ENCODE peak calls at places on chromosomes 4 and X, in five cellular contexts. One of them, this sample, is unnamed.

GRCh38 chr4:41154814-41155177 is 59.5 kb downstream of the APBB2 start:
- DNase-seq in kidney: no peak
- DNase-seq in fibroblast of pulmonary artery: no peak
- DNase-seq in A549: peak
- DNase-seq in dorsolateral prefrontal cortex: peak
- DNase-seq in this sample: no peak

GRCh38 chrX:153873282-153874090 is 12.5 kb downstream of the L1CAM start:
- DNase-seq in dorsolateral prefrontal cortex: no peak
- DNase-seq in kidney: peak
- DNase-seq in A549: no peak
- DNase-seq in fibroblast of pulmonary artery: no peak
- DNase-seq in this sample: no peak

GRCh38 chrX:77953708-77954107 is 15.7 kb downstream of the PGAM4 start:
- DNase-seq in A549: peak
- DNase-seq in dorsolateral prefrontal cortex: no peak
- DNase-seq in fibroblast of pulmonary artery: no peak
- DNase-seq in kidney: no peak
- DNase-seq in this sample: no peak

GRCh38 chr4:24969486-24969885 is 56.6 kb upstream of the CCDC149 start:
- DNase-seq in fibroblast of pulmonary artery: no peak
- DNase-seq in dorsolateral prefrontal cortex: no peak
- DNase-seq in A549: no peak
- DNase-seq in kidney: no peak
- DNase-seq in this sample: no peak

GRCh38 chr4:69984030-69984443 is 11.7 kb upstream of the STATH start:
- DNase-seq in fibroblast of pulmonary artery: peak
- DNase-seq in kidney: no peak
- DNase-seq in dorsolateral prefrontal cortex: no peak
- DNase-seq in A549: peak
- DNase-seq in this sample: no peak

GRCh38 chr4:145613546-145614234 is 5.5 kb upstream of the MMAA start:
- DNase-seq in A549: no peak
- DNase-seq in kidney: no peak
- DNase-seq in fibroblast of pulmonary artery: no peak
- DNase-seq in dorsolateral prefrontal cortex: no peak
- DNase-seq in this sample: peak

GRCh38 chrX:133005038-133005437 is 46.6 kb upstream of the HS6ST2 start:
- DNase-seq in fibroblast of pulmonary artery: peak
- DNase-seq in dorsolateral prefrontal cortex: no peak
- DNase-seq in kidney: no peak
- DNase-seq in A549: no peak
- DNase-seq in this sample: peak

GRCh38 chrX:154534526-154535322 is 11.9 kb downstream of the G6PD start:
- DNase-seq in fibroblast of pulmonary artery: peak
- DNase-seq in kidney: peak
- DNase-seq in A549: peak
- DNase-seq in dorsolateral prefrontal cortex: peak
- DNase-seq in this sample: peak

GRCh38 chr4:157600583-157600982 is 380.1 kb downstream of the GRIA2 start:
- DNase-seq in fibroblast of pulmonary artery: no peak
- DNase-seq in A549: no peak
- DNase-seq in dorsolateral prefrontal cortex: no peak
- DNase-seq in kidney: no peak
- DNase-seq in this sample: no peak

GRCh38 chr4:7828926-7829325 is 110.7 kb downstream of the AFAP1 start:
- DNase-seq in kidney: no peak
- DNase-seq in A549: no peak
- DNase-seq in fibroblast of pulmonary artery: peak
- DNase-seq in dorsolateral prefrontal cortex: no peak
- DNase-seq in this sample: peak

GRCh38 chr4:82733636-82734035 is 65.0 kb downstream of the SCD5 start:
- DNase-seq in A549: no peak
- DNase-seq in dorsolateral prefrontal cortex: no peak
- DNase-seq in fibroblast of pulmonary artery: peak
- DNase-seq in kidney: no peak
- DNase-seq in this sample: no peak

GRCh38 chr4:75819121-75819520 is 83.1 kb downstream of the PPEF2 start:
- DNase-seq in A549: no peak
- DNase-seq in kidney: no peak
- DNase-seq in dorsolateral prefrontal cortex: no peak
- DNase-seq in fibroblast of pulmonary artery: no peak
- DNase-seq in this sample: no peak

GRCh38 chr4:80307183-80307735 is 28.3 kb upstream of the CFAP299 start:
- DNase-seq in fibroblast of pulmonary artery: peak
- DNase-seq in kidney: no peak
- DNase-seq in dorsolateral prefrontal cortex: no peak
- DNase-seq in A549: no peak
- DNase-seq in this sample: peak

GRCh38 chr4:31803511-31804195 is 1083.5 kb downstream of the PCDH7 start:
- DNase-seq in fibroblast of pulmonary artery: peak
- DNase-seq in kidney: no peak
- DNase-seq in dorsolateral prefrontal cortex: no peak
- DNase-seq in A549: no peak
- DNase-seq in this sample: no peak

GRCh38 chr4:72951628-72952027 is 117.9 kb downstream of the COX18 start:
- DNase-seq in dorsolateral prefrontal cortex: no peak
- DNase-seq in kidney: no peak
- DNase-seq in A549: peak
- DNase-seq in fibroblast of pulmonary artery: no peak
- DNase-seq in this sample: no peak

GRCh38 chr4:27318740-27319139 is 458.1 kb downstream of the STIM2 start:
- DNase-seq in kidney: no peak
- DNase-seq in A549: peak
- DNase-seq in dorsolateral prefrontal cortex: no peak
- DNase-seq in fibroblast of pulmonary artery: peak
- DNase-seq in this sample: peak

GRCh38 chr4:93841803-93842202 is 13.2 kb downstream of the ATOH1 start:
- DNase-seq in A549: no peak
- DNase-seq in dorsolateral prefrontal cortex: no peak
- DNase-seq in fibroblast of pulmonary artery: no peak
- DNase-seq in kidney: no peak
- DNase-seq in this sample: no peak

GRCh38 chr4:118154643-118155042 is 120.4 kb downstream of the NDST3 start:
- DNase-seq in A549: no peak
- DNase-seq in fibroblast of pulmonary artery: no peak
- DNase-seq in kidney: no peak
- DNase-seq in dorsolateral prefrontal cortex: no peak
- DNase-seq in this sample: peak

GRCh38 chr4:117986331-117986730 is 48.0 kb upstream of the NDST3 start:
- DNase-seq in dorsolateral prefrontal cortex: no peak
- DNase-seq in kidney: no peak
- DNase-seq in A549: no peak
- DNase-seq in fibroblast of pulmonary artery: no peak
- DNase-seq in this sample: no peak

GRCh38 chrX:151004085-151004484 is 20.9 kb downstream of the HMGB3 start:
- DNase-seq in A549: peak
- DNase-seq in fibroblast of pulmonary artery: peak
- DNase-seq in dorsolateral prefrontal cortex: no peak
- DNase-seq in kidney: no peak
- DNase-seq in this sample: peak

GRCh38 chr4:52873191-52873590 is 11.1 kb downstream of the RASL11B start:
- DNase-seq in fibroblast of pulmonary artery: no peak
- DNase-seq in A549: no peak
- DNase-seq in dorsolateral prefrontal cortex: no peak
- DNase-seq in kidney: no peak
- DNase-seq in this sample: no peak

GRCh38 chr4:155604718-155605601 is 61.7 kb upstream of the GUCY1A1 start:
- DNase-seq in fibroblast of pulmonary artery: peak
- DNase-seq in dorsolateral prefrontal cortex: no peak
- DNase-seq in A549: no peak
- DNase-seq in kidney: no peak
- DNase-seq in this sample: peak

GRCh38 chr4:174324725-174325124 is 41.0 kb downstream of the CEP44 start:
- DNase-seq in kidney: no peak
- DNase-seq in fibroblast of pulmonary artery: peak
- DNase-seq in A549: no peak
- DNase-seq in dorsolateral prefrontal cortex: no peak
- DNase-seq in this sample: peak

GRCh38 chr4:153748378-153748777 is 11.4 kb downstream of the RNF175 start:
- DNase-seq in dorsolateral prefrontal cortex: no peak
- DNase-seq in A549: no peak
- DNase-seq in kidney: no peak
- DNase-seq in fibroblast of pulmonary artery: peak
- DNase-seq in this sample: peak

GRCh38 chr4:92488496-92488895 is 184.7 kb downstream of the GRID2 start:
- DNase-seq in kidney: no peak
- DNase-seq in dorsolateral prefrontal cortex: no peak
- DNase-seq in A549: no peak
- DNase-seq in fibroblast of pulmonary artery: no peak
- DNase-seq in this sample: no peak

GRCh38 chr4:7045553-7045952 is 2.4 kb downstream of the TADA2B start:
- DNase-seq in fibroblast of pulmonary artery: no peak
- DNase-seq in kidney: no peak
- DNase-seq in dorsolateral prefrontal cortex: no peak
- DNase-seq in A549: no peak
- DNase-seq in this sample: no peak

GRCh38 chrX:150730719-150731118 is 37.5 kb downstream of the MTMR1 start:
- DNase-seq in fibroblast of pulmonary artery: no peak
- DNase-seq in kidney: no peak
- DNase-seq in dorsolateral prefrontal cortex: no peak
- DNase-seq in A549: no peak
- DNase-seq in this sample: peak

DNA sequence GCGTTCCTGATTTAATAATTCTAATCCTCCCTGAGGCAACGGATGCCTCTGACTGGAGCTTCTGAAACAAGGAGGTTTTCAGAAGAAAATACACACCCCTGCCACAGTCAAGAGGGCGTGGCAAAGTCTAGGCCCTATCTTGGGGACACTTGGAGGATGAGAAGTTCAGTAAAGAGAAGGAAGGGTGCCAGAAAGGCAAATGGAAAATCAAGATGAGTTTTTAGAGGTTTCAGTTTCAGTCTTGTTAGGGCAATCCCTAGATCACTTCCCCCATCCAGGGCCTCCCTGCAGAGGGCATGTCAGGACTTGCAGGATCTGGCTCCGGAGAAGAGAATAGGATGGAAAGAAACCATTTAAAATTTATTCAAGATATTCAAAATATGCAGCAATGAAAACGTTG is 28.5 kb upstream of the FGF2 start:
- DNase-seq in dorsolateral prefrontal cortex: no peak
- DNase-seq in fibroblast of pulmonary artery: peak
- DNase-seq in A549: peak
- DNase-seq in kidney: peak
- DNase-seq in this sample: peak
- TF ChIP-seq CTCF in dorsolateral prefrontal cortex: no peak
- TF ChIP-seq CTCF in fibroblast of pulmonary artery: peak
- TF ChIP-seq CTCF in A549: no peak
- TF ChIP-seq CTCF in kidney: no peak
- TF ChIP-seq CTCF in this sample: peak

DNA sequence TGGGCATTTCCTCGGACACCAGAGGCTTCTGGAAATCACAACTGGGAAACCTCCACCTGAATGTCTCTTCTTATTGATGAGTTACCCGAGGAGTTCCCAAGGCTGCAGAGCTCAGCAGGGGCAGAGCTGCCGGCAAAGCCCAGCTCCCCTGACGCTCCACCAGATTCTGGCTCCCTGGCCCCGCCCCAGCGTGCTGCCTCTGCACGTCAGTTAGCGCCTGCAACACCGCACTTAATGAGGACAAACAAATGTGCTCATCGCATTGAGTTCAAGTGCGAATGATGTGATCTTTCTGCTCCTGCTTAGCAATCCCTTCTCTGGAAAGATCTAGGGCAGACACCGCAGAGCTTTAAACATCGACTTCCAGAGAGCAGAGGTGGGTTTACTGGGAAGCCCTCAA is 55.5 kb upstream of the FBXW7 start:
- DNase-seq in A549: no peak
- DNase-seq in dorsolateral prefrontal cortex: peak
- DNase-seq in fibroblast of pulmonary artery: peak
- DNase-seq in kidney: peak
- DNase-seq in this sample: peak
- H3K4me3 ChIP-seq in A549: no peak
- H3K4me3 ChIP-seq in dorsolateral prefrontal cortex: peak
- H3K4me3 ChIP-seq in fibroblast of pulmonary artery: no peak
- H3K4me3 ChIP-seq in kidney: no peak
- H3K4me3 ChIP-seq in this sample: peak

DNA sequence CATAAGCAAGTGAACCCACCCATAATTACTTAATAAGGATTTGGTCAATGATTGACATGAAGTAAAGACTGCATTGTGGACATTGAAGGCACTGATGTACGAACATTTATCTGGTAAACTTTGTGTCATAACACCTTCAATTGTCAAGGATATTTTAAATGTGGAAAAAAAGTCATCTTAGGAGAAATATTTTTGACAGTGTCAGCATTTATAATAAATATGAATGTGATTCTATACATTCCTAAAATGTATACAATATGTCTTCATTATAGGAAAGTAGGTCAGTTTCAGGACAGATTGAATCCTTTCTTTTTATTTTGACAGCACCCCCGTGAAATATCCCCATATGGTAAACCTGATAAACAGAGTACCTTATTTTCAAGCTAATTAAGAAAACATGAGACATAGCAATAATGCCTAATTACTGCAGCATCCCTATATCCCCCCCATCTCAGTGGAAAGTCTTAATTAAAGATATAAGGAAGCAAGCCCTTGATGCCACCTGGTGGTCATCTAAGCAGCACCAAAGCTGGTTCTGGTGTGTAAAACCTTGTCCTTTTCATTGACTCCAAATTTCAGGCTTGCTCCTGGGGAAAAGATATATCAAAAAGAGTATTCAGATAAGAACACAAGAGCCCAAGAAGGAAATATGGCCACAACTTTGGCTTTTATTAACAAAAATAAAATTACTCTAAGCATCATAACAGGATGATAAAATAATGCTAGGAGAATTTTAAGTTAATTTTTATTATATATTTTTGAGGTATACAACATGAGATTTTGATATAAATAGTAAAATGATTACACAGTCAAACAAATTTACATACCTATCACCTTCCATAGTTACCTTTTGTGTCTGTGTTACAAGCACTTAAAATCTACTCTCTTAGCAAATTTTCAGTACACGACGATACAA is 379.7 kb downstream of the TLL1 start:
- DNase-seq in fibroblast of pulmonary artery: peak
- DNase-seq in dorsolateral prefrontal cortex: no peak
- DNase-seq in A549: peak
- DNase-seq in kidney: no peak
- DNase-seq in this sample: peak
- TF ChIP-seq CTCF in fibroblast of pulmonary artery: peak
- TF ChIP-seq CTCF in dorsolateral prefrontal cortex: peak
- TF ChIP-seq CTCF in A549: peak
- TF ChIP-seq CTCF in kidney: peak
- TF ChIP-seq CTCF in this sample: peak

DNA sequence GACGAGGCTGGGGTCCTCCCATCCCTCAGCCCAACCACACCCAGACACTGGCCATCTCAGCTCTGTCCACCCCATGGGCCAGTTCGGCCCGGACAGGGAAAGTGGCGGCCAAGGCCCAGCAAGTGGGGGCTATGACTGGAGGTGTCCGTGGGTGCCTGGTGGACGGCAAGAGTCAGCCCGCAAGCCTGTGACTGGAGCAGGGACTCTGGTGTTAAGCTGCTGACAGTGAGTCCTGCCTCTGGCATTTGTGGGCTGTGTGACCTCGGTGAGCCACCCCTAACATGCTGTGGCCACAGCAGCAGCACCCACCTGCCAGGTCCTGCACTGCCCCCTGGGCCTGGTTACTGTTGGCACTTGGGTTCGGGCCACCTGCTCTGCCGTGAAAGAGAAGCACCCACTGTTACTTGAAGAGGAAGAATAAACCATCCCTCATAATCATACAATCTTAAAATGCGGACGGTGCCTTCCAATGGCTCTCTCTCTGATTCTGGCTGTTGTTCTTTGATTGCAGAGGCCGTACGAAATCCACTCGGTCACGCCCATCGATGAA is 252.0 kb downstream of the EVC2 start:
- DNase-seq in fibroblast of pulmonary artery: no peak
- DNase-seq in kidney: no peak
- DNase-seq in A549: no peak
- DNase-seq in dorsolateral prefrontal cortex: no peak
- DNase-seq in this sample: no peak
- H3K4me3 ChIP-seq in fibroblast of pulmonary artery: no peak
- H3K4me3 ChIP-seq in kidney: no peak
- H3K4me3 ChIP-seq in A549: no peak
- H3K4me3 ChIP-seq in dorsolateral prefrontal cortex: no peak
- H3K4me3 ChIP-seq in this sample: no peak